ENCODE peak calls at places on chromosome 5, in six cellular contexts. V, S, K, E, U and P are unnamed samples.

GRCh38 chr5:119439140-119439625 is 13.1 kb upstream of the HSD17B4 start:
- DNase-seq in V (no peak), S (no peak), K (no peak), E (no peak), U (no peak), P (no peak)

GRCh38 chr5:112711436-112711835 is 26.2 kb upstream of the APC start:
- DNase-seq in V (no peak), S (no peak), K (no peak), E (no peak), U (no peak), P (no peak)

GRCh38 chr5:157464518-157465171 is 4.6 kb downstream of the NIPAL4 start:
- DNase-seq in V (peak), S (no peak), K (no peak), E (no peak), U (peak), P (peak)

GRCh38 chr5:31598640-31599611 is 40.0 kb upstream of the PDZD2 start:
- DNase-seq in V (no peak), S (no peak), K (no peak), E (no peak), U (no peak), P (no peak)

GRCh38 chr5:77168884-77169254 is 41.6 kb upstream of the PDE8B start:
- DNase-seq in V (peak), S (no peak), K (no peak), E (peak), U (no peak), P (no peak)

GRCh38 chr5:137365126-137365865 is 133.8 kb downstream of the SPOCK1 start:
- DNase-seq in V (no peak), S (no peak), K (no peak), E (no peak), U (no peak), P (peak)

GRCh38 chr5:39102684-39103155 is 28.5 kb upstream of the RICTOR start:
- DNase-seq in V (peak), S (no peak), K (no peak), E (no peak), U (no peak), P (no peak)

GRCh38 chr5:63401434-63402046 is 560.7 kb downstream of the HTR1A start:
- DNase-seq in V (peak), S (no peak), K (peak), E (peak), U (no peak), P (peak)

GRCh38 chr5:168786142-168786541 is 207.0 kb upstream of the PANK3 start:
- DNase-seq in V (no peak), S (no peak), K (no peak), E (no peak), U (peak), P (peak)

GRCh38 chr5:135625486-135625885 is 46.7 kb upstream of the CXCL14 start:
- DNase-seq in V (no peak), S (no peak), K (no peak), E (no peak), U (no peak), P (no peak)

GRCh38 chr5:101977729-101978345 is 318.2 kb downstream of the SLCO4C1 start:
- DNase-seq in V (peak), S (no peak), K (no peak), E (no peak), U (peak), P (peak)

GRCh38 chr5:35117960-35118359 is 70.2 kb upstream of the AGXT2 start:
- DNase-seq in V (peak), S (no peak), K (no peak), E (no peak), U (peak), P (peak)

GRCh38 chr5:69372394-69372793 is 2.8 kb downstream of the RAD17 start:
- DNase-seq in V (no peak), S (no peak), K (no peak), E (no peak), U (no peak), P (no peak)

GRCh38 chr5:661891-662750 is 31.0 kb downstream of the TPPP start:
- DNase-seq in V (no peak), S (no peak), K (no peak), E (peak), U (no peak), P (no peak)

GRCh38 chr5:34775886-34776285 is 63.1 kb upstream of the TTC23L start:
- DNase-seq in V (no peak), S (no peak), K (no peak), E (no peak), U (no peak), P (no peak)

GRCh38 chr5:36644727-36645126 is 38.3 kb downstream of the SLC1A3 start:
- DNase-seq in V (no peak), S (no peak), K (no peak), E (no peak), U (no peak), P (no peak)

GRCh38 chr5:106269252-106269843 is 1401.4 kb downstream of the EFNA5 start:
- DNase-seq in V (peak), S (no peak), K (no peak), E (no peak), U (peak), P (peak)

GRCh38 chr5:163407034-163407652 is 30.3 kb upstream of the CCNG1 start:
- DNase-seq in V (peak), S (no peak), K (no peak), E (no peak), U (no peak), P (peak)

GRCh38 chr5:55102345-55102744 is at the start of gene GZMA:
- DNase-seq in V (no peak), S (no peak), K (no peak), E (no peak), U (no peak), P (no peak)

GRCh38 chr5:108345541-108346171 is 36.2 kb downstream of the FBXL17 start:
- DNase-seq in V (peak), S (no peak), K (no peak), E (no peak), U (no peak), P (peak)

GRCh38 chr5:10688651-10689171 is 72.3 kb downstream of the DAP start:
- DNase-seq in V (no peak), S (no peak), K (no peak), E (no peak), U (no peak), P (no peak)

GRCh38 chr5:56481998-56482698 is 249.0 kb upstream of the ANKRD55 start:
- DNase-seq in V (no peak), S (no peak), K (no peak), E (no peak), U (no peak), P (no peak)
- H3K4me3 ChIP-seq in V (no peak), S (peak), K (peak), E (peak), U (no peak), P (peak)

GRCh38 chr5:177447611-177448243 is 1.1 kb downstream of the PRR7 start:
- DNase-seq in V (peak), S (no peak), K (peak), E (no peak), U (peak), P (peak)
- TF ChIP-seq CTCF in V (no peak), S (no peak), K (no peak), E (no peak), U (no peak), P (peak)

DNA sequence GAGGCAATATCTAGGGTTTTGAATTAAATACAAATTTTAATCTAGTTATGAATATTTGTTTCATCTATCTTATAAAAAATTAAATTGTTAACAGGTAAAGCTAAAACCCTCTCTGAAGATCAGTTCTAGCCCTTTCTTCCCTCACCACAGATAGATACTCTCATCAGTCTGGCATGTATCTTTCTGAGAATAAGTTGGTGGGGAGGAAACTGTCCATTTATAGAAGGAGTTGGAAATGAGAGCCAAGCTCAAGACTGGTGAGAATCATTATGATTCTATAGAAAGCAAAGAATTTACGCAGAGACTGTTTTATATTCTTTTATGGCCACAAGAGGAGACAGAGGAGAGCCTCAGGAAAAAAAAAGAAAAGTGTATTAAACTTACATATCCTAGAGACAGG is 59.0 kb downstream of the STARD4 start:
- DNase-seq in V (no peak), S (no peak), K (no peak), E (no peak), U (no peak), P (no peak)
- H3K4me3 ChIP-seq in V (no peak), S (no peak), K (no peak), E (no peak), U (no peak), P (no peak)

DNA sequence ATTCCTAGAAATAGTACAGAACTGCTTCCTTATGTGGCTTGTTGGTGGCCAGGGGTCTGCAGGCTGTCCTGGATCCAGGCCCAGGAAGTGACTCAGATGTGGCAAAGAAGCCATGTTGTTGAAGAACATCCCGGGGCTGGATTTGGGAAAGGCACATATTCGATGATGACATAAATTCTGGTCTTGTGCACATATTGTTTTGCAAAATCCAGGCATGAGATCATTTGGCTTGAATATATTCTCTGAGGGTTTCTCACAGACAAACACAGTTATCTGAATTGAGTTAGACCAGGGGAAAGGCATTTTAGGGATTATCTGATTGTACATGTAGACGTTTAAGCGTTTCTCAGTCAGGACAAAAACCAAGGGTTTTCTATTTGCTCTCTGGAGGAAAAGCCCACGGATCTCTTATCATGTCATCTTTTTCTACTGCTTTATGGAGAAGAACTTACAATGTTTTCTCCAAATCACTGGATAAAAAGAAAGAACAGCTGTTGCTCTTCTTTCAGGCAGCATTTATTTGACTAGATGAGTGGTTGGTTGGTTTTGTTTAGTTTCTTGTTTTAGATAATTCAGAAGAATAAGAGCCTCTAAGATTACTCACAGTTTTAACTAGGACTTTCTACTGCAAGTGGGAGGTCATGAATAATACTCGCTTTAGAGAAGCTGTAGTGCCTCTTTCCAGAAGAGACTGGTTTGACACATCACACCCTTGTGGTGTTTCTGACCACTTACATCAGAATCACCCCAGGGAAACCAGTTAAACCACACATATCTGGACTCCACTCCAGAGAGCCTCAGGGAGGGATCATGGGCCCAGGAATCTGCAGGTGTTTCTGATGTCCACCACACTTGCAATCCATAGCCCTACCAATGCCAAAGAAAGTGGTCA is 29.5 kb upstream of the LHFPL2 start:
- DNase-seq in V (peak), S (no peak), K (no peak), E (no peak), U (peak), P (peak)
- TF ChIP-seq CTCF in V (peak), S (no peak), K (no peak), E (no peak), U (no peak), P (peak)

DNA sequence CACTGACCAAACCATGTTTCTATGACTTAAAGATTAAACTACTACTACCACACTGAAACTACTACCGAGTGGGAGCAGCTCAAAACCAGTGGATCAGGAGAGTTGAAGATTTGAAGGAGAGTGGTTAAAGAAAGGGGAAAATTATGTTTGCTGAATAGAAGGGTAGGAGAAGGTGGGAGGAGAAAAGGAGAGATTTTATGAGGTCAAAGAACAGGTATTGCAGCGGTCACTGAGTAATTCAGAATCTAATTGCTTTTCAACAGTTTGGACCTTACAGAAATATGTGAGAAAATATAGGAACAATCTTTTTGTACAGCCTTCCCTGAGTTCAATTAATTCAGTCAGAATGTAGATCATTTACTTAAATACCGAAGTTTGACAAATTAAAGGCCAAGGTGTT is 24.6 kb downstream of the EDIL3 start:
- DNase-seq in V (no peak), S (no peak), K (no peak), E (no peak), U (no peak), P (no peak)
- H3K4me3 ChIP-seq in V (no peak), S (no peak), K (no peak), E (no peak), U (no peak), P (no peak)

DNA sequence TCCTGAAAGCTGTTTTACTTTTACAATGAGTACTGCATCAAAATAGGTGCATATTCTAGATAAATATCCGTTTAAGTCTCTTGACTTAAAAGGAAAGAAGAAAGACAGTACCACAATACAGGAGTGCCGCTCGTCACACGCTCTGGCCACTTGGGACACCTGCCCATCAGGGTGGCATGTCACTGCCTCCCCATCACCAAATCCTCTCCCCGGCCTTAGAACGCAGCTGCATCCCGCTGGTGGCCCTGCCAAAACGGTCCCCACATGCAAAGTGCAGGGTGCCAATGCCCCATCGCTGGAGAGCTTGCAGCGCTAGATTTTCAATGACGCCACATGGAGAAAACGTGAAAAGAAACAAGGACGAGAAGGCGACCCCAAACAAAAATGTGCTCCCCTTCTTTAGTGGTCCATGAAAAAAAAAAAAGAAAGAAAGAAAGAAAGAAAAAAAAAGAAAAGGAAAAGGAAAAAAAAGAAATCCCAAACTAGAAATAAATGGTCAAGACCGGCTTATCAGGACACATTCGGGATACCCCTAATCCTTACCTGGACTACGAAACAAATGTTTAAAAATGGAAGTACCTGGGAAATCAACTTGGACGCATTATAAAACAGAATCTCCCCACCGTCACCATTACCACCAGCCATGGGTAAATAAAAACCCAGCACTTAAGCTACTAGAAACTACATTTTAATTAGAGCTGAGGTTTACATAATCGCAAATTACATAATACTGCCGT is 1.1 kb downstream of the ANKH start:
- DNase-seq in V (no peak), S (peak), K (peak), E (no peak), U (no peak), P (no peak)
- TF ChIP-seq CTCF in V (no peak), S (no peak), K (no peak), E (no peak), U (no peak), P (no peak)

DNA sequence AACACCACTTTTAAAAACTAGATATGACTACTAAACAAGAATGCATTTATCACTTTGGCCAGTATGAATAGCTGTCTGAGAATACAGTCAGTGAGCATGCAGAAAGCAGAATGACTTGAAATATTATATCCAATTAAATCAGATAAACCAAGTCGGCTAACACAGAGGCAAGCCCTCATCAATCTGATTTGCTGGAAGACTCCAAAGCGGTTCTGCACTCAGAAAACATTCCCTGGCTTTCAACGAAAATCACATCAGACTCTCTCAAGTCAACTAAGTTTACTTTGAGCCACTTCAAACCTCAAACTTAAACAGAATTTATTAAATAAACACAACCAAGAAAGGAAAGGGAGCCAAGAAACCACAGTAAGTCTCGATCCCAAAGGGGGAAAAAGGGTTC is 1.4 kb downstream of the MYO10 start:
- DNase-seq in V (peak), S (no peak), K (no peak), E (no peak), U (no peak), P (no peak)
- H3K4me3 ChIP-seq in V (peak), S (no peak), K (peak), E (peak), U (peak), P (peak)

GRCh38 chr5:66793049-66793448 is 196.9 kb downstream of the MAST4 start:
- DNase-seq in V (no peak), S (no peak), K (no peak), E (no peak), U (no peak), P (no peak)

DNA sequence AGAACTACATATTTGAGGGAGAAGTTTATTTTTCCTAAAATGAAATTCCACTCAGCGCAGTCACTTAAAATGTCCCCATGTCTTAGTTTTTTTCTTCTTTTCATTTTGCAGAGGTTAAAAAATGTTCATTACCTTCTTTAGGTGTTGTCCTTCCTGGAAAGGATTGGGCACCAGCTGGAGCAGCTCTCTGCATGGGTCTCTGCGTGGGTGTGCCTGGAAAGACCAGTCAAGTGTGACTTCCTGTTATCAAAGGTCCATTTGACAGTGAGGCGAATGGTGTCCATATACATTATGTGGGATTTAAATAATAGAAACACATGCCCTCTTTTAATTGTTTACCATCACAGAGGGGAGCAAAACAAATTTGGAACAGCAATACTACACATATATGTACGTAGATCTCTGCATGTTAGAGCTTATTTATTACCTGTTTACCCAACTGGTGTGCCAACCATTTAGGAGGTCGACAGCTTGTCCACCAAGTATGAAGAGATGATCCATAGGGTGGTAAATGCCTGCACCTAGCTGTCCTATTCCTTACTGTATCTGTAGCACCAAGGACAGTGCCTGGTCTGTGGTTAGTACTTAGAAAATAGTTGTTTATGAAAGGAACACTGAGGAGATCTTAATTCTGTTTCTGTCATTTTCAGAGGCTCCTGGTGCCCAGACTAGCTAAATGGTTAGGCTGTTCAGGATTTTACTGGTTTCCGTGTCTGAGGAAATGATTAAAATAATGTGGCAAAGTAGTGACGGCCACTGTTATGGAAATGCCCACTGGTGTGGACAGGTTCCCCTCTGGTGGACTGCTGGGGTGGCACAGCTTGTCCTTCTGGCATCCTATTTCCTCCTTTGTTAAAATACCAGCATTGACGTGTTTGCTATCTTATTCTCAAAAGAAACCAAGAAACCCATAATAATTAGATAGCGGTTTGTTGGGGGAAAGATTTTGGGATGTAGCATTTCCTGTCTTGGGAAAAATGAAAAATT is 200.4 kb downstream of the MAST4 start:
- DNase-seq in V (peak), S (no peak), K (no peak), E (no peak), U (no peak), P (peak)
- TF ChIP-seq CTCF in V (peak), S (no peak), K (no peak), E (peak), U (peak), P (peak)

GRCh38 chr5:73450041-73450598 is 1.5 kb upstream of the FOXD1 start:
- DNase-seq in V (no peak), S (no peak), K (no peak), E (no peak), U (no peak), P (no peak)

GRCh38 chr5:73452215-73452614 is 3.6 kb upstream of the FOXD1 start:
- DNase-seq in V (no peak), S (no peak), K (no peak), E (no peak), U (no peak), P (no peak)

GRCh38 chr5:73448451-73449136 is at the start of gene FOXD1:
- DNase-seq in V (peak), S (no peak), K (no peak), E (peak), U (peak), P (peak)

GRCh38 chr5:73450672-73451217 is 2.2 kb upstream of the FOXD1 start:
- DNase-seq in V (no peak), S (no peak), K (no peak), E (no peak), U (no peak), P (no peak)

GRCh38 chr5:73451218-73452130 is 2.9 kb upstream of the FOXD1 start:
- DNase-seq in V (peak), S (peak), K (no peak), E (peak), U (no peak), P (peak)
- H3K4me3 ChIP-seq in V (no peak), S (no peak), K (peak), E (no peak), U (peak), P (peak)